ENCODE peak calls at places on chromosomes 5 and 9, in five cellular contexts. L is H9; K is activated CD8-positive, alpha-beta memory T cell treated with anti-CD3 and anti-CD28 coated beads for 24 hours; A is T1000; V is HL-60. Z is an unnamed sample.

GRCh38 chr9:134571946-134572914 is 69.4 kb upstream of the COL5A1 start:
- DNase-seq in L (no peak), K (peak), A (no peak), V (no peak), Z (peak)

GRCh38 chr9:93261735-93262523 is 78.0 kb downstream of the WNK2 start:
- DNase-seq in L (no peak), K (peak), A (no peak), V (no peak), Z (peak)

GRCh38 chr9:37300620-37301368 is 121.7 kb upstream of the GRHPR start:
- DNase-seq in L (no peak), K (no peak), A (no peak), V (no peak), Z (no peak)

GRCh38 chr5:59104400-59105117 is 521.7 kb downstream of the RAB3C start:
- DNase-seq in L (no peak), K (no peak), A (no peak), V (no peak), Z (no peak)

GRCh38 chr5:173919443-173919842 is 31.3 kb downstream of the CPEB4 start:
- DNase-seq in L (no peak), K (no peak), A (no peak), V (no peak), Z (no peak)

GRCh38 chr5:61319388-61320146 is 12.5 kb upstream of the ZSWIM6 start:
- DNase-seq in L (peak), K (no peak), A (no peak), V (no peak), Z (no peak)

GRCh38 chr9:132509921-132510874 is 72.2 kb upstream of the BARHL1 start:
- DNase-seq in L (no peak), K (no peak), A (no peak), V (no peak), Z (no peak)

GRCh38 chr5:111453747-111454146 is 58.6 kb downstream of the STARD4 start:
- DNase-seq in L (no peak), K (no peak), A (peak), V (no peak), Z (no peak)

GRCh38 chr5:5314626-5315025 is 107.9 kb upstream of the ICE1 start:
- DNase-seq in L (no peak), K (no peak), A (no peak), V (no peak), Z (no peak)

Z was measured in type B pancreatic cell.